ENCODE peak calls at places on chromosomes 16 and 17, in five cellular contexts. T is T-helper 1 cell, H is retina, G is AG20443, I is HepG2. D is an unnamed sample.

GRCh38 chr16:63921737-63922136 is 1200.1 kb downstream of the CDH11 start:
- DNase-seq in I (no peak), H (no peak), G (no peak), T (no peak), D (no peak)

GRCh38 chr17:302300-302698 is 50.3 kb downstream of the RPH3AL start:
- DNase-seq in I (no peak), H (no peak), G (no peak), T (no peak), D (no peak)

GRCh38 chr17:33521784-33522183 is 228.7 kb upstream of the ASIC2 start:
- DNase-seq in T (no peak), I (no peak), H (no peak), G (peak), D (peak)

GRCh38 chr17:46770818-46771600 is 47.5 kb downstream of the WNT3 start:
- DNase-seq in H (peak), I (peak), G (peak), T (no peak), D (peak)

GRCh38 chr17:82138511-82138992 is 40.5 kb upstream of the FASN start:
- DNase-seq in I (no peak), H (no peak), T (no peak), G (no peak), D (no peak)

GRCh38 chr17:57158296-57158695 is 73.2 kb downstream of the AKAP1 start:
- DNase-seq in H (no peak), I (no peak), T (no peak), G (no peak), D (no peak)

GRCh38 chr17:72392056-72393010 is 271.5 kb downstream of the SOX9 start:
- DNase-seq in T (no peak), G (peak), I (no peak), H (no peak), D (no peak)

GRCh38 chr16:64882385-64882784 is 239.5 kb downstream of the CDH11 start:
- DNase-seq in T (no peak), H (no peak), I (no peak), G (no peak), D (no peak)

GRCh38 chr16:27189335-27189972 is 13.9 kb upstream of the KDM8 start:
- DNase-seq in I (no peak), G (no peak), H (no peak), T (no peak), D (no peak)

GRCh38 chr16:20023190-20023589 is 50.5 kb downstream of the GPR139 start:
- DNase-seq in I (peak), T (no peak), G (no peak), H (no peak), D (no peak)

GRCh38 chr16:65950211-65950610 is 416.3 kb upstream of the CDH5 start:
- DNase-seq in T (no peak), I (no peak), H (no peak), G (no peak), D (no peak)

GRCh38 chr16:54347961-54348360 is 61.4 kb upstream of the IRX3 start:
- DNase-seq in H (no peak), I (no peak), G (no peak), T (no peak), D (no peak)

GRCh38 chr16:72766506-72766905 is 281.4 kb downstream of the ZFHX3 start:
- DNase-seq in G (no peak), T (no peak), H (no peak), I (no peak), D (no peak)